ENCODE peak calls at places on chromosome 15, in four cellular contexts. A is tibial nerve, K is stomach, E is mammary epithelial cell. L is an unnamed sample. For H3K27me3, the result is how much of the 10 kb centered on the place peaks cover.

GRCh38 chr15:92438471-92438870 is 44.8 kb downstream of the ST8SIA2 start:
- DNase-seq in A (no peak), K (no peak), E (peak), L (no peak)

GRCh38 chr15:77160562-77161481 is 89.9 kb upstream of the TSPAN3 start:
- DNase-seq in A (no peak), K (peak), E (peak), L (no peak)

GRCh38 chr15:66701422-66702034 is 508 bp upstream of the SMAD6 start:
- DNase-seq in A (no peak), K (peak), E (peak), L (peak)

GRCh38 chr15:29103825-29104565 is 165.6 kb downstream of the NSMCE3 start:
- DNase-seq in A (peak), K (peak), E (peak), L (peak)

GRCh38 chr15:93179072-93179471 is 90.1 kb upstream of the RGMA start:
- DNase-seq in A (peak), K (peak), E (no peak), L (no peak)

GRCh38 chr15:68228143-68228970 is 1.2 kb downstream of the CLN6 start:
- DNase-seq in A (no peak), K (peak), E (peak), L (peak)

GRCh38 chr15:33021806-33022389 is 172.6 kb downstream of the FMN1 start:
- DNase-seq in A (no peak), K (no peak), E (peak), L (peak)

GRCh38 chr15:67177750-67178149 is 76.7 kb downstream of the AAGAB start:
- DNase-seq in A (no peak), K (no peak), E (peak), L (no peak)

GRCh38 chr15:37882640-37883039 is 51.8 kb upstream of the TMCO5A start:
- DNase-seq in A (no peak), K (no peak), E (no peak), L (no peak)

GRCh38 chr15:51589881-51590570 is 32.5 kb downstream of the DMXL2 start:
- DNase-seq in A (no peak), K (no peak), E (no peak), L (no peak)

GRCh38 chr15:29139540-29140459 is 129.8 kb downstream of the NSMCE3 start:
- DNase-seq in A (peak), K (peak), E (no peak), L (peak)

GRCh38 chr15:86178845-86179244 is 99.2 kb downstream of the AGBL1 start:
- DNase-seq in A (no peak), K (no peak), E (no peak), L (no peak)

GRCh38 chr15:101490922-101491738 is 1.6 kb upstream of the PCSK6 start:
- DNase-seq in A (no peak), K (no peak), E (no peak), L (no peak)

GRCh38 chr15:101489633-101490407 is at the start of gene PCSK6:
- DNase-seq in A (no peak), K (peak), E (no peak), L (peak)

GRCh38 chr15:101492752-101493692 is 3.5 kb upstream of the PCSK6 start:
- DNase-seq in A (no peak), K (no peak), E (no peak), L (no peak)

GRCh38 chr15:101490408-101490891 is 943 bp upstream of the PCSK6 start:
- DNase-seq in A (no peak), K (peak), E (no peak), L (no peak)

GRCh38 chr15:101491739-101492640 is 2.5 kb upstream of the PCSK6 start:
- DNase-seq in A (no peak), K (no peak), E (no peak), L (no peak)
- H3K27me3 ChIP-seq in A (under half), K (under half), E (under half), L (under half)

GRCh38 chr15:56732135-56732880 is 1.0 kb downstream of the ZNF280D start:
- DNase-seq in A (no peak), K (no peak), E (peak), L (peak)
- H3K27me3 ChIP-seq in A (under half), K (under half), E (under half), L (under half)

GRCh38 chr15:89382288-89382687 is 47.7 kb upstream of the POLG start:
- DNase-seq in A (no peak), K (no peak), E (no peak), L (no peak)

GRCh38 chr15:89383635-89384604 is 49.3 kb upstream of the POLG start:
- DNase-seq in A (peak), K (no peak), E (peak), L (peak)

GRCh38 chr15:89381330-89381729 is 46.7 kb upstream of the POLG start:
- DNase-seq in A (no peak), K (no peak), E (no peak), L (no peak)

GRCh38 chr15:89379818-89380217 is 45.2 kb upstream of the POLG start:
- DNase-seq in A (no peak), K (no peak), E (peak), L (peak)

GRCh38 chr15:89381888-89382287 is 47.3 kb upstream of the POLG start:
- DNase-seq in A (no peak), K (no peak), E (no peak), L (no peak)
- H3K27me3 ChIP-seq in A (under half), K (under half), E (under half), L (under half)

DNA sequence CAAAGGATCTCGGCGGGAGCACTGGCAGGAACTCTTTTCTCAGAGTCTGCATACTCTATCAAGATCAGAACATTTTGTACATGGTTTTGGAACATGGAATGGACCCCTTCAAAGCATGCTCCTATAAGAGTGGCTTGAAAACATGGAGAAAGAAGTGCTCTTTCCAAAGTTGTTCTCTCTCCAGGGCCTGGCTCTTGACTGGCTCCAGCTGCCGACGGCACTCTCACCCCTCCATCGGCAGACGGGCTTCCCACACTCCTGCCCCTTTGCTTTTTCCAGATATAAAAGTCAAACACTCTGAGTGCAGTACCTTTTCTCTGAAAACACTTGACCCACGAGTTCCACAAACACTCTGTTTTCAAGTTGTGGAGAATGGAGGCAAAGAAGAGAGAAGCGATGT is 72.5 kb upstream of the ONECUT1 start:
- DNase-seq in A (no peak), K (no peak), E (no peak), L (no peak)
- H3K27me3 ChIP-seq in A (under half), K (under half), E (under half), L (under half)

GRCh38 chr15:79352206-79352605 is 41.3 kb downstream of the TMED3 start:
- DNase-seq in A (no peak), K (no peak), E (no peak), L (no peak)
- H3K27me3 ChIP-seq in A (under half), K (under half), E (under half), L (under half)

DNA sequence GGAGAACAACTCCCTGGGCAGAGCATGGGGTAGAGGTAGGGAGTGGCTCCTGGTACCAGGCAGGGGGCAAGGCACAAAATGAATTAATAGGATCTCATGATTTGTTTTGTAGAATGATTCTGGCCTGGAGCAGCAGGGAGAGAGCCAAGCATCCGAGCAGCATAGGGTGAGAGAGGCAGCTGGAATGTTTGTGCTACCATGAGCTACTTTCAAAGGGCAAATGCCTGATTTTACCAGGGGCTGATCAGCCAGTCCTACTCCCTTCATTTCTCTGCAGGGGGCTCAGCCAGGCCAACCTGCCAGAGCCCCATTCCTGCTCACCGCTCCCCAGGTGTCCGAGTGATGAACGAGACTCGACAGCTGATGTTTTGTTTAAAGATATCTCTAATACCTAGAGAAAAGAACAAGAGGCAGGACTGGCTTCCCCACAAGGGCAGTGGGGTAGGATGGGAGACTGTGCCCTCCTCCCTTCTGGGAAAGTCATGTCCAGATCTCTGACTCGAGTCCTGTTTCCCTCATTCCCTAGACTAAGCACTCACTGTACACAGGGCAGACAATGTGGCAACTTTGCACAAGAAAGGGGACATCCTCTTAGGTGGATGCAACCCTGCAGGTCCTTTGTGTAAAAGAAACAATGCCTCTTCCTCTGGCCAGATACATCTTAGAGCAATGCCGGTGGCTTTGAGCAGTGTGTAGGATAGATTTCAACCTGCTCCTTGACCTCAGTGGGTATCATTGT is 12.9 kb downstream of the DUOX2 start:
- DNase-seq in A (no peak), K (no peak), E (no peak), L (no peak)
- H3K27me3 ChIP-seq in A (under half), K (under half), E (under half), L (under half)